ENCODE peak calls at places on chromosomes 1 and 21, in ten cellular contexts. R, O, V, D, Y, P, T, E, Q and N are unnamed samples.

GRCh38 chr1:210369425-210369824 is 40.7 kb downstream of the HHAT start:
- DNase-seq in Y (no peak), D (no peak), V (no peak), O (no peak), R (no peak), P (no peak), E (no peak), Q (no peak), T (no peak), N (no peak)

GRCh38 chr1:92804721-92805169 is 19.8 kb upstream of the EVI5 start:
- DNase-seq in T (peak; percentile 100), P (no peak), D (peak; percentile 70), E (peak; percentile 73), Q (no peak), V (peak; percentile 65), R (peak; percentile 73), Y (peak; percentile 99), O (peak; percentile 80), N (peak; percentile 88)

GRCh38 chr1:18954270-18955071 is 2.0 kb downstream of the IFFO2 start:
- DNase-seq in D (no peak), V (no peak), E (no peak), T (no peak), R (no peak), Q (no peak), P (no peak), Y (no peak), O (no peak), N (no peak)

GRCh38 chr21:34305605-34306235 is 58.1 kb upstream of the KCNE2 start:
- DNase-seq in V (no peak), T (no peak), P (no peak), Y (no peak), R (no peak), E (no peak), D (no peak), Q (no peak), O (no peak), N (no peak)

GRCh38 chr1:20344738-20345137 is 54.1 kb downstream of the VWA5B1 start:
- DNase-seq in T (no peak), Y (no peak), E (no peak), O (no peak), P (no peak), D (no peak), R (no peak), Q (no peak), V (no peak), N (no peak)

GRCh38 chr1:153309441-153309840 is 3.3 kb downstream of the PGLYRP3 start:
- DNase-seq in Q (no peak), O (no peak), P (no peak), R (no peak), Y (no peak), D (no peak), T (no peak), V (no peak), E (no peak), N (no peak)

GRCh38 chr1:59393211-59394180 is 96.6 kb downstream of the FGGY start:
- DNase-seq in P (no peak), R (no peak), E (no peak), Y (peak; percentile 91), Q (no peak), O (no peak), T (peak; percentile 92), D (peak; percentile 53), V (peak; percentile 96), N (peak; percentile 87)

GRCh38 chr1:84939151-84939550 is 46.1 kb upstream of the LPAR3 start:
- DNase-seq in R (no peak), T (no peak), O (no peak), Y (peak; percentile 37), Q (no peak), E (no peak), P (no peak), V (no peak), D (no peak), N (peak; percentile 48)

GRCh38 chr1:202018476-202019234 is 8.3 kb downstream of the ELF3 start:
- DNase-seq in Y (no peak), O (no peak), Q (no peak), V (no peak), P (no peak), T (peak; percentile 68), R (peak; percentile 81), D (no peak), E (peak; percentile 95), N (no peak)

GRCh38 chr1:65049941-65050713 is 83.8 kb upstream of the JAK1 start:
- DNase-seq in D (no peak), Y (no peak), E (no peak), T (no peak), Q (no peak), V (no peak), R (no peak), P (no peak), O (peak; percentile 23), N (no peak)

GRCh38 chr21:18275740-18276139 is 31.1 kb downstream of the CHODL start:
- DNase-seq in V (no peak), O (no peak), T (no peak), D (no peak), Q (no peak), P (no peak), E (no peak), Y (no peak), R (no peak), N (no peak)